ENCODE peak calls at places on chromosomes 4 and X, in seven cellular contexts. I, O, A, D, G, B and X are unnamed samples.

GRCh38 chr4:107808572-107808971 is 16.2 kb upstream of the SGMS2 start:
- DNase-seq in I (no peak), O (no peak), A (no peak), D (no peak), G (no peak), B (no peak), X (no peak)

GRCh38 chr4:57633212-57633859 is 523.2 kb upstream of the IGFBP7 start:
- DNase-seq in I (no peak), O (no peak), A (no peak), D (no peak), G (no peak), B (no peak), X (no peak)

GRCh38 chr4:1503583-1504471 is 97.6 kb upstream of the NKX1-1 start:
- DNase-seq in I (peak; percentile 11), O (no peak), A (no peak), D (no peak), G (peak; percentile 13), B (no peak), X (no peak)

GRCh38 chrX:39152106-39152649 is 350.9 kb downstream of the MID1IP1 start:
- DNase-seq in I (no peak), O (no peak), A (peak; percentile 16), D (no peak), G (peak; percentile 23), B (peak; percentile 76), X (no peak)

GRCh38 chr4:138959421-138959820 is 56.2 kb upstream of the NOCT start:
- DNase-seq in I (no peak), O (no peak), A (no peak), D (peak; percentile 13), G (no peak), B (no peak), X (no peak)

GRCh38 chr4:6372649-6373525 is 99.5 kb downstream of the PPP2R2C start:
- DNase-seq in I (no peak), O (no peak), A (no peak), D (peak; percentile 5), G (no peak), B (peak; percentile 45), X (peak; percentile 85)

GRCh38 chr4:139770361-139770760 is 104.7 kb downstream of the MGST2 start:
- DNase-seq in I (no peak), O (no peak), A (no peak), D (no peak), G (no peak), B (no peak), X (no peak)

GRCh38 chrX:20066968-20067708 is 49.6 kb downstream of the MAP7D2 start:
- DNase-seq in I (no peak), O (peak; percentile 10), A (peak; percentile 1), D (peak; percentile 30), G (no peak), B (peak; percentile 19), X (peak; percentile 24)

GRCh38 chrX:11351375-11352295 is 58.4 kb downstream of the AMELX start:
- DNase-seq in I (no peak), O (peak; percentile 64), A (no peak), D (peak; percentile 64), G (no peak), B (peak; percentile 6), X (no peak)

GRCh38 chr4:171203425-171203824 is 609.8 kb upstream of the GALNTL6 start:
- DNase-seq in I (no peak), O (no peak), A (peak; percentile 10), D (no peak), G (no peak), B (no peak), X (no peak)

GRCh38 chr4:39730067-39730466 is 32.1 kb downstream of the UBE2K start:
- DNase-seq in I (no peak), O (no peak), A (no peak), D (peak; percentile 21), G (no peak), B (peak; percentile 37), X (no peak)

GRCh38 chr4:25007608-25008007 is 23.1 kb downstream of the LGI2 start:
- DNase-seq in I (no peak), O (no peak), A (no peak), D (no peak), G (no peak), B (no peak), X (no peak)

GRCh38 chr4:23238848-23239247 is 546.1 kb downstream of the GBA3 start:
- DNase-seq in I (no peak), O (no peak), A (no peak), D (no peak), G (no peak), B (no peak), X (no peak)

GRCh38 chr4:179196511-179196910 is 1754.3 kb upstream of the AGA start:
- DNase-seq in I (no peak), O (no peak), A (no peak), D (no peak), G (no peak), B (peak; percentile 26), X (no peak)

DNA sequence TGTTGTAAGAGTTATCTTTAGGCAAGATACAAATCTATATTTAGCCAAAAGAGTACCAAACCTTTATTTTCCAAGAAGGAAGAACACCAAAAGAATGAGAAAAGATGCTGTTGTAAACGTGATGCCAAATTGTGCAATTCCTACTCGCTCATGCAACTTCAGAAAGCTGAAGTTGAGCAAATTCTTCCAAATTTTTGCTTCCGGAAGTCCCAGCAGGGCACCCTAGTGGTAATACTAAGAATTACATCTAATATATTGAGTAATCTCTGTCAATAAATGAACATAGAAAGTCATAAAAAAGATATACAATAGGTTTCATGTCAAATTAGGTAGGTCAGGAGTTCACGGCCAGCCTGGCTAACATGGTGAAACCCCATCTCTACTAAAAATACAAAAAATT is 36.0 kb upstream of the SMARCAD1 start:
- DNase-seq in I (no peak), O (no peak), A (no peak), D (no peak), G (no peak), B (no peak), X (no peak)
- TF ChIP-seq CTCF in I (no peak), O (peak; percentile 14), A (no peak), D (peak; percentile 24), G (no peak), B (peak; percentile 23), X (peak; percentile 14)

DNA sequence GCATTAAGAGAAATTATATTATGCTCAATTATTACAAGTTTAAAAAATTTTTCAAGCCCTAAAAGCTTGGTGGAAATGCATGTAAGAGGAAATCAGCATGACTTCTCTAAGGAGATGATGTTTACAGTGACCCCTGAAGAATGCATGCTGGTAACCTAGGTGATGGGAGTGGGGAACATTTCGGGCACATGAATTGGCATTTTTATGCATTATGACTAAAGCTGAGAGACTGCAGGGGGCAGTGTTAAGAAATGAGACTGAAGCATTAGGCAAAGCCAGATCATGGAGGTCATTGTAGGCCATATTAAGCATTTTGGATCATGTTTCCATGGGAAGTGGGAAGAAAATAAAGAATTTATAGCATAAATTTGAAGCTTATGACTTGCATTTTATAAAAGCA is 421.3 kb downstream of the FAT4 start:
- DNase-seq in I (no peak), O (no peak), A (no peak), D (peak; percentile 85), G (no peak), B (no peak), X (no peak)
- TF ChIP-seq CTCF in I (no peak), O (peak; percentile 8), A (no peak), D (peak; percentile 8), G (no peak), B (peak; percentile 19), X (peak; percentile 11)

DNA sequence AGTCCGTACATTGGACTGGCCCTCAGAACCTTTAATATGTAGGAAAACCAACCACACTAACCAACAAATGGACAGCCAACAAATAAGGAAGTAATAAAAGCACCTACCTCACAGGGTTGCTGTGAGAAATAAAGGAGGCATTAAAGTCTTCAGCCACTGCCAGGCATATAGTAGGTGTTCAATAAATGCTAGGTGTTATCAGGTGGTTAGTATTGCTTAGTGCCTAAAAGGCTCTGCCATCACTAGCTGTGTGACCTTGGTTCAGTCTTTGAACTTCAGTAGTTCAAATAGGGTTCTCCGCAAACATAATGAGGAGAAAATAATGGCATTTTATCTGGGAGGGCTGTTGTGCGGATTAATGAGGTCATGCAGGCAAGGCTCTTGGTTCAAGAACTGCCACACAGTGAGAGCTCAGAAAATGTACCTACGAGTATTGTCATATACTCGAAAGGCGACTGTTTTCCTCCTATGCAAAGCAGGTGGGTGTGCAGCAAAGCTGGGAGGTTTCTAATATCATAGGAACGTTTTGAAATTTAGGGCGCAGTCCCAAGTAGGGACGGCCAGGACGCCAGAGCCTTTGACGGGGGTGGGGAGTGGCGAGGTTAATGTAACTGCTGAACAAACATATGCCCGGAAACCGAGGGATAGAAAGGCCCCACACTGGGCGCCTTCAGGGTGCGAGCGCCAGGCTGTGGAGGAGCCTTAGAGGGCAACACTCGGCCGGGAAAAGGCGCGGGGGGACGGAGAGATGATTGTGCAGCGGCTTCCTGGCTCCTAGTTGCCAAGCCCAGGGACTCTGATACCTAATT is 7.0 kb upstream of the GSX2 start:
- DNase-seq in I (no peak), O (no peak), A (no peak), D (no peak), G (no peak), B (no peak), X (no peak)
- TF ChIP-seq CTCF in I (no peak), O (no peak), A (no peak), D (no peak), G (no peak), B (no peak), X (no peak)

DNA sequence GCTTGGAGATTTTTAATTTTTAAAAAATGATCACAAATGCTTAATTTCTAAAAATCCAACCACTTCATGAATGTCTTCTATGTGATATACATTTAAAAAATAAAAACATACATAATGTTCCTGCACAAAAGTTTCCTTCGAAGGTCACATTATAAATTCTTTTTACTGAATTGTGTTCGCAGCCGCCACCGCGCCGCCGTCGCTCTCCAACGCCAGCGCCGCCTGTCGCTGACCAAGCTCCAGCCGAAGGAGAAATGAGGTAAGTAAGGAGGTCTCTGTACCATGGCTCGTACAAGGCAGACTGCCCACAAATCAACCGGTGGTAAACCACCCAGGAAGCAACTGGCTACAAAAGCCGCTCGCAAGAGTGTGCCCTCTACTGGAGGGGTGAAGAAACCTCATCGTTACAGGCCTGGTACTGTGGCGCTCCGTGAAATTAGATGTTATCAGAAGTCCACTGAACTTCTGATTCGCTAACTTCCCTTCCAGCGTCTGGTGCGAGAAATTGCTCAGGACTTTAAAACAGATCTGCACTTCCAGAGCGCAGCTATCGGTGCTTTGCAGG is 48.8 kb upstream of the NEUROG2 start:
- DNase-seq in I (no peak), O (no peak), A (no peak), D (no peak), G (no peak), B (no peak), X (no peak)
- TF ChIP-seq CTCF in I (no peak), O (no peak), A (no peak), D (no peak), G (no peak), B (no peak), X (no peak)

DNA sequence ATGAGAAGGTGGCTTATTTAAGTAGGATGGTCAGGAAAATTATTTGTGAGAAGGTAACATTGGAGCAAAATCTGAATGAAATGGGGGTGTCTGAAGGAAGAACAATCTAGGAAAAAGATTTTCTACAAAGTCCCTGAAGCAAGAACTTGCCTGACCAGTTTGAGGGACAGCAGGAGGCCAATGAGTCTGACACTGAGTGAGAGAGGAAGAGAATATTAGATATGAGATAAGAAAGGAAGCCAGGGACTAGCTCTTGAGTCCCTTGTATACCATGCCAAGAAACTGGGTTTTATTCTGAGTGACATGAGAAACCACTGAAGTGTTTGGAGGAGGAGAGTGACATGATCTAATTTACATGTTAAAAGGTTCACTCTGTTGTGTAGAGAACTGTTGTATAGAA is 1478.9 kb downstream of the RPA4 start:
- DNase-seq in I (no peak), O (no peak), A (no peak), D (no peak), G (no peak), B (no peak), X (no peak)
- TF ChIP-seq CTCF in I (no peak), O (no peak), A (no peak), D (no peak), G (no peak), B (no peak), X (no peak)

GRCh38 chr4:45172636-45173035 is 446.3 kb upstream of the GNPDA2 start:
- DNase-seq in I (no peak), O (no peak), A (no peak), D (no peak), G (no peak), B (no peak), X (no peak)
- TF ChIP-seq CTCF in I (no peak), O (no peak), A (no peak), D (no peak), G (no peak), B (no peak), X (no peak)